ENCODE peak calls at places on chromosome 19, in five cellular contexts. S is GM03348, G is C1 segment of cervical spinal cord, F is NCI-H1436, J is amniotic stem cell. Q is an unnamed sample.

GRCh38 chr19:18266863-18267686 is 7.2 kb downstream of the IQCN start:
- DNase-seq in S (no peak), G (no peak), J (no peak), F (no peak), Q (no peak)

GRCh38 chr19:48480151-48480475 is 10.9 kb downstream of the CYTH2 start:
- DNase-seq in S (peak), F (no peak), G (peak), J (no peak), Q (no peak)

GRCh38 chr19:8665468-8666213 is 33.0 kb downstream of the ACTL9 start:
- DNase-seq in G (no peak), F (no peak), S (no peak), J (no peak), Q (no peak)

GRCh38 chr19:33096005-33096404 is 15.0 kb downstream of the GPATCH1 start:
- DNase-seq in S (no peak), G (no peak), J (no peak), F (no peak), Q (no peak)

GRCh38 chr19:2551172-2551863 is 75.4 kb downstream of the GADD45B start:
- DNase-seq in S (no peak), F (no peak), G (no peak), J (no peak), Q (no peak)

GRCh38 chr19:35143231-35143715 is at the start of gene FXYD7:
- DNase-seq in G (no peak), S (no peak), F (no peak), J (no peak), Q (no peak)

GRCh38 chr19:53597023-53597422 is 34.8 kb upstream of the DPRX start:
- DNase-seq in J (no peak), G (no peak), S (no peak), F (no peak), Q (no peak)

GRCh38 chr19:44807652-44808462 is 1.0 kb upstream of the BCAM start:
- DNase-seq in J (no peak), F (no peak), G (peak), S (peak), Q (no peak)

GRCh38 chr19:42370068-42370520 is 20.0 kb downstream of the CNFN start:
- DNase-seq in S (no peak), J (no peak), F (no peak), G (no peak), Q (no peak)

GRCh38 chr19:40763963-40764362 is 11.4 kb upstream of the MIA start:
- DNase-seq in S (no peak), F (no peak), G (no peak), J (no peak), Q (no peak)

GRCh38 chr19:58549664-58550361 is 5.1 kb downstream of the CHMP2A start:
- DNase-seq in S (no peak), J (no peak), G (no peak), F (no peak), Q (no peak)

GRCh38 chr19:12828494-12828893 is 5.9 kb downstream of the RTBDN start:
- DNase-seq in S (no peak), F (peak), J (no peak), G (no peak), Q (no peak)

GRCh38 chr19:39237200-39238184 is 7.3 kb downstream of the IFNL3 start:
- DNase-seq in G (no peak), J (no peak), F (no peak), S (no peak), Q (no peak)

GRCh38 chr19:6888967-6889366 is 1.6 kb downstream of the ADGRE1 start:
- DNase-seq in J (no peak), S (no peak), F (no peak), G (no peak), Q (no peak)

GRCh38 chr19:3338541-3339181 is 27.7 kb upstream of the NFIC start:
- DNase-seq in F (no peak), S (no peak), G (no peak), J (no peak), Q (no peak)

GRCh38 chr19:8526345-8527062 is 12.5 kb upstream of the ZNF414 start:
- DNase-seq in S (peak), J (peak), G (peak), F (peak), Q (peak)

GRCh38 chr19:40614595-40615411 is 13.6 kb downstream of the LTBP4 start:
- DNase-seq in S (peak), J (peak), F (no peak), G (no peak), Q (peak)

GRCh38 chr19:32418155-32418554 is 12.6 kb downstream of the DPY19L3 start:
- DNase-seq in J (no peak), F (no peak), G (no peak), S (no peak), Q (no peak)